ENCODE peak calls at places on chromosomes 12 and 14, in four cellular contexts. I is neuronal stem cell, Z is H1, R is trophoblast cell. M is an unnamed sample.

GRCh38 chr14:50007123-50007903 is 109.1 kb downstream of the VCPKMT start:
- DNase-seq in I (no peak), Z (no peak), R (peak), M (no peak)

GRCh38 chr14:99563749-99564129 is 40.3 kb downstream of the CCDC85C start:
- DNase-seq in I (no peak), Z (no peak), R (no peak), M (no peak)

GRCh38 chr14:104244221-104245011 is 106.0 kb downstream of the KIF26A start:
- DNase-seq in I (no peak), Z (no peak), R (no peak), M (no peak)

GRCh38 chr12:83197483-83197914 is 510.8 kb downstream of the TMTC2 start:
- DNase-seq in I (no peak), Z (no peak), R (no peak), M (no peak)

GRCh38 chr14:64766430-64767151 is 62.4 kb downstream of the PLEKHG3 start:
- DNase-seq in I (no peak), Z (no peak), R (no peak), M (no peak)

GRCh38 chr12:38053655-38054464 is 262.7 kb upstream of the ALG10B start:
- DNase-seq in I (no peak), Z (no peak), R (peak), M (no peak)

GRCh38 chr14:76961631-76962302 is 66.7 kb downstream of the IRF2BPL start:
- DNase-seq in I (peak), Z (peak), R (peak), M (peak)

GRCh38 chr12:14700935-14701334 is 4.5 kb upstream of the GUCY2C start:
- DNase-seq in I (no peak), Z (no peak), R (no peak), M (no peak)

GRCh38 chr14:56310643-56311042 is 192.4 kb downstream of the PELI2 start:
- DNase-seq in I (no peak), Z (no peak), R (no peak), M (peak)

GRCh38 chr14:98633380-98633779 is 638.6 kb downstream of the BCL11B start:
- DNase-seq in I (no peak), Z (no peak), R (no peak), M (no peak)

GRCh38 chr12:38159591-38160317 is 156.8 kb upstream of the ALG10B start:
- DNase-seq in I (no peak), Z (no peak), R (no peak), M (no peak)

GRCh38 chr12:112314981-112315380 is 67.2 kb downstream of the HECTD4 start:
- DNase-seq in I (no peak), Z (no peak), R (peak), M (peak)

DNA sequence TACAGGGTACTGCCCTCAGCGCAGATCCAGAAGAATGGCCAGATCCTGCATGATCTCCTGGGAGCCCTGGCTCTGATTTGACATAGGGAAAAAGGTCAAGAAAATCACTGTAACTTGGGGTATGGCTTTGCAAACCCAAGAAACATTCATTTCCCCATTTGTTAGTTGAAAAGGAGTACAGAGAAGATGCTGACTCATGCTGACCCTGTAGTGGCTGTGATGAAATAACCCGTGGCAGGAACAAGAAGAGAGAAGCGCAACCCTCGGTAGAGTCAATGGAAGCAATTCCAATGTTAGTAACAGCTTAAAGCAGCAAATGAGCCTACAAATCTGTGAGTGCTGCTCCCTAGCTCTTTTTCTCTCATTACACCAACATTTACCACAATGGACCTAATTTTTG is 281.6 kb upstream of the NPAS3 start:
- DNase-seq in I (no peak), Z (no peak), R (peak), M (peak)
- H2BK120ac ChIP-seq in I (no peak), Z (no peak), R (no peak), M (peak)

GRCh38 chr12:569091-569676 is 94.1 kb downstream of the NINJ2 start:
- DNase-seq in I (no peak), Z (no peak), R (no peak), M (no peak)
- H2AFZ ChIP-seq in I (peak), Z (peak), R (no peak), M (peak)

GRCh38 chr12:116152268-116152667 is 125.2 kb downstream of the MED13L start:
- DNase-seq in I (no peak), Z (no peak), R (peak), M (peak)

GRCh38 chr12:116155383-116155782 is 122.1 kb downstream of the MED13L start:
- DNase-seq in I (no peak), Z (no peak), R (no peak), M (no peak)

GRCh38 chr12:116150452-116150851 is 127.0 kb downstream of the MED13L start:
- DNase-seq in I (no peak), Z (no peak), R (no peak), M (no peak)

GRCh38 chr12:116153983-116154382 is 123.5 kb downstream of the MED13L start:
- DNase-seq in I (peak), Z (no peak), R (no peak), M (no peak)

GRCh38 chr12:116153096-116153495 is 124.4 kb downstream of the MED13L start:
- DNase-seq in I (no peak), Z (no peak), R (no peak), M (no peak)
- H2BK120ac ChIP-seq in I (no peak), Z (no peak), R (no peak), M (no peak)

DNA sequence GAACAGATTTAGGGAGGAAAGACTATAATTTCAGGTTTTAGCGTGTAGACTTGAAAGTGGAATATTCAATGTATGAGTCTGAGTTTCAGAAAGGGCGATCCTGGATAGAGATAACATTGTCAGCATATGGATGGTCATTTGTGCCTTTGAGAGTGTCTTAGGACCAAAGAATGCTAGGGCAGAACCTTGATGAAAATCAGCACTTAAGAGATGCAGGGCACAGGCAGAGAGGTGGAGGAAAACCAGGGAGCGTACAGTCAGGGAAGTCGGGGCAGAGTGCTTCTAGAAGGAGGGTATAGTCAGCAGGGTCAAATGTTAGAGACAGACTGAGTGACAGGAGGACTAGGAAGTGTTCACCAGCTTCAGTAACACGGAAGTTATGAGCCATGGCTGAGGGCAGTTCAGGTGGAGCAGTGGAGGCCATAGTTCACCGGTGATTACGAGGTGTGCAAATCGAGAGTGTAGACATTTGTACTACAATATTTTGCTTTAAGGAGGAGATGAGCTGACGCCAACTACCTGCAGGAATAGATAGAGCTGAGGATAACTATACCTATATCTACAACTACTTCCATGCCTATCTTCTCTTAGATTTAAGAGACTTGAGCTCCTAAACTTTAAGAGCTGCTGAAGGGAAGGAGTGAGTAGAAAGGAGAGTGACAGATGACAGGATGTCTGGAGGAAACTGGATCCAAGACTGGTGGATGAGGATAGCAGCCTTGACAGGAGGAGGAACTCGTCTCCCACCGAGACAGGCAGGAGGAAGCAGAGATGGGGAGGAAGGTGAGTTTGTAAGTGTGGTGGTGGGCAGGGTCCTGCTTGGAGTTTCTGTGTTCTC is 6.6 kb downstream of the CBLN3 start:
- DNase-seq in I (no peak), Z (no peak), R (peak), M (no peak)
- H2AFZ ChIP-seq in I (no peak), Z (no peak), R (no peak), M (peak)

GRCh38 chr14:69429643-69430042 is 31.2 kb downstream of the SLC39A9 start:
- DNase-seq in I (no peak), Z (no peak), R (no peak), M (no peak)
- H2BK120ac ChIP-seq in I (no peak), Z (no peak), R (no peak), M (no peak)

DNA sequence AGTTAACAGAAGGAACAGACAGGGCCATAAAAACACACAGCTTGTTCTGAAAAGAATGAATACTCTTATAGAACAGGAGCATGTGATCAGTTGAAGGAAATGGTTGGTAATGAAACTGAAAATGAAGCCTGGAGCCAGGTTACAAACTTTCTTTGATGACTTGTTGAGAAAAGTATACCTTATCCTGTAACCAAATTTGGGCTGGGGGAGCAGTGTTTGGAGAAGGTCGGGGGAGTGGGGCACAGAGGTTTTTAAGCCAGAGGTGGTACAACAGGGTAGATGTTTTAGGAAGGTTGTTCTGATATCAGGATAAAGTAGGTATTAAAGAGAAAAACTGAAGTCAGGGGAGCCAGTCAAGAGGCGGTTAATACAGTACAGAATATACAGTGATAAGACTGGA is 8.2 kb downstream of the GOLT1B start:
- DNase-seq in I (no peak), Z (no peak), R (no peak), M (no peak)
- H2AFZ ChIP-seq in I (no peak), Z (no peak), R (no peak), M (no peak)